ENCODE peak calls at places on chromosome 2, in five cellular contexts. D is GM12878, X is HepG2, G is K562, Q is SK-N-SH. V is an unnamed sample.

GRCh38 chr2:216006164-216006663 is 7.1 kb downstream of the MREG start:
- DNase-seq in D (peak), X (no peak), G (no peak), Q (no peak), V (no peak)

GRCh38 chr2:212548459-212548815 is 9.8 kb upstream of the ERBB4 start:
- DNase-seq in D (no peak), X (peak), G (no peak), Q (peak), V (peak)

GRCh38 chr2:105186967-105187498 is 54.5 kb upstream of the GPR45 start:
- DNase-seq in D (no peak), X (no peak), G (no peak), Q (no peak), V (no peak)

GRCh38 chr2:120915670-120916069 is 180.0 kb downstream of the GLI2 start:
- DNase-seq in D (no peak), X (no peak), G (no peak), Q (no peak), V (no peak)

GRCh38 chr2:157302492-157303099 is 23.0 kb downstream of the ERMN start:
- DNase-seq in D (peak), X (peak), G (peak), Q (peak), V (peak)

GRCh38 chr2:109475531-109476210 is 138.1 kb downstream of the SEPTIN10 start:
- DNase-seq in D (no peak), X (no peak), G (no peak), Q (no peak), V (no peak)

GRCh38 chr2:70111752-70112591 is 24.7 kb downstream of the PCBP1 start:
- DNase-seq in D (no peak), X (no peak), G (peak), Q (peak), V (no peak)

GRCh38 chr2:222025891-222026271 is 272.9 kb downstream of the PAX3 start:
- DNase-seq in D (no peak), X (no peak), G (no peak), Q (no peak), V (no peak)

GRCh38 chr2:66481100-66481549 is 46.2 kb downstream of the MEIS1 start:
- DNase-seq in D (no peak), X (no peak), G (peak), Q (no peak), V (no peak)

DNA sequence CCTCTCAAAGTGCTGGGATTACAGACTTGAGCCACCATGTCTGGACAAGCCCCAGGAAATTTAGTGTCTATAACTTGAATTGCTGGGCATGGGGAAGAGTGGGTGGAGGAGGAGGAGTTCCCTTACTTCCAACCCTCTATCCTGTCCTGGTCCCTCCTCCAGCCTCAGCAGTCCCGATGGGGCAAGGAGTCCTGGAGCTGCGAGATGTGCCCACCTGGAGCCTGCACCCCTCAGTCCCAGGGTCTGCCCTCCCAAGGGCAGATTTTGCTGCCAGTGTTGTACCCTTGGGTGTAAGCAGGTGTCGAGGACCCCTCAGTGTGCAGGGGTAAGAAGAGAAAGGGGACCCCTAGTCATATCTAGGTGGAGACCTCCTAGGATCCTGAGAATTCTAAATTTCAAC is 2.8 kb downstream of the VAMP8 start:
- DNase-seq in D (no peak), X (no peak), G (no peak), Q (no peak), V (no peak)
- H3K9ac ChIP-seq in D (peak), X (no peak), G (no peak), Q (no peak), V (no peak)

GRCh38 chr2:74440005-74440377 is 1.7 kb downstream of the RTKN start:
- DNase-seq in D (no peak), X (peak), G (peak), Q (peak), V (no peak)

GRCh38 chr2:74441111-74441689 is 537 bp downstream of the RTKN start:
- DNase-seq in D (no peak), X (no peak), G (no peak), Q (no peak), V (no peak)

GRCh38 chr2:74440378-74441110 is 1.2 kb downstream of the RTKN start:
- DNase-seq in D (no peak), X (peak), G (peak), Q (peak), V (peak)

GRCh38 chr2:74439373-74440004 is 2.2 kb downstream of the RTKN start:
- DNase-seq in D (no peak), X (no peak), G (no peak), Q (no peak), V (no peak)

DNA sequence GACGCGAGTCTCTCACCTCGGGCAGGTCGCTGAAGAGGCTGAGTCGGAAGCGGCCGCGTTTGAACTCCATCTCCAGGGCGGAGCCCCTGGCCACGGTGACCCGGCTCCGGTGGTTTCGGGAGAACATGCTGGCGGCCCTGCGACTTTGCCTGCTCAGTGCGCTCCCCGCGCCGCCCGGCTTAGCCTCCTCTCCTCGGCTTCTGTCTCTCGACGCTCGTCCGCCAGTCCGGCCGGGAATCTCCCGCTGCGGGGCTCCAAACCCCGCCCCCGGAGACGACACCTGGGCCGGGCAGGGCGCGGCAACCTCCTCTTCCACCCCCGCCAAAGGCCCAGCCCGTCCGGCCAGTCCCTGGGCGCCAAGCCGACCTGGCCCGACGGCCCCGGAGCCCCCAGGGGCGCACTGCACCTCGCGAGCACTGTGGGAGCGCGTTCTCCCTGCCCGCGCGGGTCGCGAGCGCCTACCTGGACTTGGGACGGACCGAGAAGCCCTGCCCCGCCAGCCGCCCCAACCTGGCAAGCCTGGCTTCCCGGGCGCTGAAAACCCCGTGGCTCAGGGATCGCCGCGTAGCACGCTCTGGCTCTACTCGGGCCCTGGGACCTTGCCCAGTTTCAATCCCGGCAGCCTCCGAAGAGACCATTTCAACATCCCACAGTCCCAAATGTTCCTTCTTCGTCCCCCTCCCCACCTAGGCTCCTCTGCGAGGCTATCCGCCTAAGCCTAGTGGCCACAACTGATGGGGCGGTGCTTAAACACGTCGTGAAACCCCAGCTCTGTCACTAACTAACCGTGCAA is at the start of gene RTKN:
- DNase-seq in D (no peak), X (peak), G (no peak), Q (no peak), V (peak)
- TF ChIP-seq ZBTB33 in D (no peak), X (no peak), G (peak), Q (no peak), V (peak)

DNA sequence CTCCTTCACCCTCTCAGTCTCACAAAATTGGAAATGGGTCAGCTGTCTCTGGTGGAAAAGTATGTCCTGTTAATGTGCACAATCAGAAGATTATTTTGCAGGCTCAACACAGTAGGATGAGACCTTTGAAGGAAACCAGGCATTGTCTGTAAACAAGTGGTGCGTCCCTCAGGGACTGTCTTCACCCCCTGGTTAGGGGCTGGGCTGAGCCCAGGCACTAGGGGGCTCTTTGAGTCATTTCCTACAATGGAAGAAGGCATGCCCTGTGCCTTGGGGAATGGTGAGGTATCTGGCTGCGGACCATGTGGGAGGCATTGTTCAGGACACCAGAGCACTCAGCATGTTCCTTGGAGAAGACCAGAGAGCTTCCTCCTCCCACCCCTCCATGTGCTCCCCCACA is 26.8 kb downstream of the PKDCC start:
- DNase-seq in D (no peak), X (no peak), G (no peak), Q (no peak), V (no peak)
- H3K4me2 ChIP-seq in D (no peak), X (no peak), G (no peak), Q (no peak), V (no peak)

DNA sequence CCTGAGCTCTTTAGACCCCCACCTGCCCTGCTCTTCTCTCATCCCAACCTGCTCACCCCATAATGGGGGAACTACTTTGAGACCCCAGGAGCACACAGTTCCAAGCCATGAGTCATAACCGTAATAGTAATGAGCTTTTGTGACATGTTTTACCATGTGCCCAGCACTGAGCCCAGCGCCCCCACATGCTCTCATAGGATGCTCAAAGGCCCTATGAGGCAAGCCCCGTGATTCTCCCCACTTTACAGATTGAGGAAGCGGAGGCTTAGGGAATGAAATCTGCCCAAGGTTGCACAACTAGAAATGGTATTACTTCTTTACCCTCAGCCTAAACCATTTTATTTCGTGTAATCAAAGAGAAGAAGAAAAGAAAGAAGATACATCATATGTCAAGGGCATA is 24.3 kb downstream of the BCL11A start:
- DNase-seq in D (no peak), X (no peak), G (no peak), Q (no peak), V (no peak)
- H3K9ac ChIP-seq in D (no peak), X (no peak), G (no peak), Q (no peak), V (no peak)

V was measured in HCT116.